ENCODE peak calls at places on chromosome 19, in nine cellular contexts. M, B, P, E, Q, H, Y, J and R are unnamed samples.

GRCh38 chr19:39067104-39067503 is 17.1 kb upstream of the ACP7 start:
- DNase-seq in B (no peak), Y (no peak), Q (no peak), P (no peak), M (no peak), H (no peak), E (no peak), J (no peak), R (no peak)

GRCh38 chr19:53991224-53992113 is at the start of gene CACNG6:
- DNase-seq in H (peak), Q (no peak), E (peak), M (peak), J (no peak), B (peak), P (no peak), Y (no peak), R (peak)

GRCh38 chr19:14419038-14419813 is at the start of gene DDX39A:
- DNase-seq in M (peak), E (peak), Q (peak), Y (peak), J (peak), B (peak), P (peak), H (peak), R (peak)

GRCh38 chr19:5086725-5087439 is 118.0 kb downstream of the KDM4B start:
- DNase-seq in Y (no peak), P (no peak), M (no peak), B (peak), E (no peak), H (no peak), J (no peak), Q (no peak), R (peak)

GRCh38 chr19:2334426-2334825 is 5.9 kb downstream of the SPPL2B start:
- DNase-seq in B (no peak), P (no peak), J (no peak), Y (no peak), H (no peak), M (no peak), Q (no peak), E (no peak), R (no peak)

GRCh38 chr19:2243274-2244121 is 5.6 kb upstream of the AMH start:
- DNase-seq in M (no peak), E (peak), P (no peak), H (no peak), J (no peak), Q (no peak), B (no peak), Y (no peak), R (no peak)

GRCh38 chr19:36215276-36216171 is 618 bp downstream of the ZNF146 start:
- DNase-seq in M (peak), Y (no peak), Q (no peak), B (no peak), H (peak), J (peak), E (peak), P (no peak), R (peak)

GRCh38 chr19:13794388-13794751 is 873 bp upstream of the ZSWIM4 start:
- DNase-seq in B (no peak), H (peak), P (peak), Q (peak), E (no peak), Y (peak), M (peak), J (peak), R (no peak)

GRCh38 chr19:19860756-19861390 is 4.8 kb upstream of the ZNF253 start:
- DNase-seq in P (no peak), B (no peak), H (peak), E (peak), Y (no peak), Q (no peak), J (peak), M (peak), R (peak)

GRCh38 chr19:55305491-55305890 is 19.6 kb downstream of the TMEM150B start:
- DNase-seq in E (no peak), Y (no peak), P (no peak), B (peak), Q (no peak), M (no peak), H (peak), J (peak), R (peak)

GRCh38 chr19:39828634-39829032 is 5.3 kb downstream of the DYRK1B start:
- DNase-seq in Q (no peak), E (no peak), H (no peak), J (no peak), M (no peak), B (no peak), P (no peak), Y (no peak), R (no peak)

GRCh38 chr19:5002143-5002542 is 33.2 kb downstream of the KDM4B start:
- DNase-seq in Y (no peak), E (no peak), B (no peak), H (peak), M (peak), J (peak), P (no peak), Q (no peak), R (no peak)

GRCh38 chr19:52785506-52785905 is 1.1 kb downstream of the ZNF600 start:
- DNase-seq in H (no peak), M (no peak), E (no peak), P (no peak), B (no peak), Y (no peak), J (no peak), Q (no peak), R (no peak)

GRCh38 chr19:28883241-28883693 is 329.7 kb downstream of the UQCRFS1 start:
- DNase-seq in Q (peak), B (no peak), P (no peak), M (peak), Y (peak), E (no peak), H (peak), J (no peak), R (peak)

DNA sequence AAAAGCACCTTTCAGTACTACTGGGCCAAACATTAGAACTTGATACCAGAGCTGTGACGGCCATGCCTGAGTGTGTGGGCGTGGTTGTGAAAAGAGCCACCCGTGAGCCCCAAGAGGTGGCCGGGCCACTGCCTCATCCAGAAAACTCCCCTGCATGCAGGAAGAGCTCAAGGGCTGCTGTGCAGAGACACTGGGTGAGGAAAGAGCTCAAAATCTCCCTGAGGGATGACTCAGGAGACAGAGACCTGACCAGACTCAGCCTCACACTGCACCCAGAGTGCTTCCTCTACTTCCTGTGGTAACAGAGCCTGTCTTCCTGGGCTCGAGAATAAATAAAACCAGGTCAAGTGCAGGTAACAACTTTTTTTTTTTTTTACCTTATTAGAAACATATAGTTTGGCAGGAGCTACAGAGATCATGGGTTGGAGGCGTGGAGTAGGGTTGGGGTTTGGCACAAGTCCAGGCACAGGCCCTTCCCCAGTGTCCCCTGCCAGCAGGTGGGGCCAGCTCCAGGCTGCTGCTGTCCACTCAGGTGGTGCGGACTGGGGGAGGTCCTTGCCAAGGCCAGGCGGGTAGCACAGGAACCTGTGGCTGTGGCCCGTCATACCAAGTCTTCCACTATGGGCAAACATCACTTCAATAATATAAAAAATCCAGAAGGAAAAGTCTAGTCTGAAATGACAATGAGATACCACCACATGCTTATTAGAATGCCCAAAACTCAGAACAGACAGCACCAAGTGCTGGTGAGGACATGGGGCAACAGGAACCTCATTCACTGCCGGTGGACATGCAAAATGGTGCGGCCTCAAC is 25.5 kb downstream of the ELL start:
- DNase-seq in P (no peak), B (no peak), Q (peak), H (peak), E (no peak), Y (no peak), M (peak), J (no peak), R (no peak)
- TF ChIP-seq CTCF in P (no peak), B (no peak), Q (no peak), H (no peak), E (no peak), Y (no peak), M (no peak), J (no peak), R (no peak)

DNA sequence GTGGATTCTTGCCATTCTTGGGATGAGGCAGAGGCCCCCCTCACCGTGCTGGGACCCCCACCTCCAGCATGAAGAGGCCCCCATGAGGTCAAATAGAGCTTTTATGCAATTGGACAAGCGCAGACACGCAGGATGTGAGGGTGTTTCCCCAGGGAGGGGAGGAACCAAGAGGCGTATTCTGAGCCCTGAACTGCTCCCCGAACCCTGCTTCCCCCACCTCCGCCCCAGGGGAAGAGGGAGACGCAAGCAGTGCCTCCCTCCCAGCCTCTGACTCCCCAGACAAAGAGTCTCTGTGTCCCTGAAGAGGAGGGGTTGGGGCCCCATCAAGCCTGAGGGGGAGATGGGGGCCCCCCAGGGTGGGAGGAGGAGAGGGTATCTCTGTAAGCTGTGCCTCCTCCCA is 1.3 kb upstream of the RDH8 start:
- DNase-seq in H (no peak), B (no peak), Y (no peak), M (no peak), J (no peak), E (no peak), P (no peak), Q (no peak), R (no peak)
- H3K27ac ChIP-seq in H (no peak), B (no peak), Y (no peak), M (no peak), J (no peak), E (no peak), P (no peak), Q (no peak), R (no peak)

DNA sequence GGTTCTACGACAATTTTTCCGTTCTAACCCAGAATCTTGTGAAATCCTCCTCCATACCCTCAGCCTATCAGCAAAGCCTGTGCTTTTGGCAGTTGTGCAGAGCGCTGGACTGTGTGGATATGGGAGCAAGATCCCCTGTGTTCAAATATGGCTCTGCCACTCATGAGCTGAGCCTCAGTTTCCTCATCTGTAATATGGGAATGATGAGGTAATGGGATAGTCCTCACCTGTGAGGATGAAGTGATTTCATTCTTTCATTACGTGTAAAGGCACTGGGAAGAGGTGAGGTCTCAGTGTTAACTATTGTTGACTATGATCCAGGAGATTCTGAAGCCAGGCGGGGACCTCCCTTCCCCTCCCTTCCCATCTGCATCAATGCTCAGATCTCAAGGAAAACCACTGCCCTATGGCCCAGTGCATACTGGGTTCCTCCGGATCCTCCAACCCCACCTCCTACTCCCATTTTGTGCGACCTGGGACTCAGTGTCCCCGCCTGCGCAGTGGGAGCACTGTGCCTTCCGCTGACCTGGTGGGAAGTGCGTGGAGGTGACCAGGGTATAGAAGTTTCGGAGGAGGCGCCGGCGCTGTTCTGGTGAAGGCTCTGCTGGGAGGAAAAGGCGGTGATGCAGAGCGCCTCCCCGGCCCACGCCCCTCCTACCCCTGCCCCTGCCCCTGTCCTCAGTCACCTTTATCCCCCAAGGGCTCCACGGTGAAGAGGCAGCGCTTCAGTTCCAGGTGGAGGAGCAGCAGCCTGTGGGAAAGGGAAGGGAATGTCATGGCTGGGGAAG is 5.0 kb downstream of the FUZ start:
- DNase-seq in J (no peak), Y (no peak), H (no peak), B (no peak), P (no peak), M (no peak), E (no peak), Q (no peak), R (no peak)
- H3K4me3 ChIP-seq in J (peak), Y (peak), H (no peak), B (no peak), P (peak), M (peak), E (no peak), Q (peak), R (peak)

GRCh38 chr19:11288349-11288748 is 7.6 kb upstream of the TSPAN16 start:
- DNase-seq in H (peak), J (no peak), M (no peak), E (no peak), P (no peak), Q (no peak), B (peak), Y (no peak), R (no peak)
- TF ChIP-seq CTCF in H (peak), J (peak), M (peak), E (peak), P (peak), Q (peak), B (peak), Y (peak), R (peak)

DNA sequence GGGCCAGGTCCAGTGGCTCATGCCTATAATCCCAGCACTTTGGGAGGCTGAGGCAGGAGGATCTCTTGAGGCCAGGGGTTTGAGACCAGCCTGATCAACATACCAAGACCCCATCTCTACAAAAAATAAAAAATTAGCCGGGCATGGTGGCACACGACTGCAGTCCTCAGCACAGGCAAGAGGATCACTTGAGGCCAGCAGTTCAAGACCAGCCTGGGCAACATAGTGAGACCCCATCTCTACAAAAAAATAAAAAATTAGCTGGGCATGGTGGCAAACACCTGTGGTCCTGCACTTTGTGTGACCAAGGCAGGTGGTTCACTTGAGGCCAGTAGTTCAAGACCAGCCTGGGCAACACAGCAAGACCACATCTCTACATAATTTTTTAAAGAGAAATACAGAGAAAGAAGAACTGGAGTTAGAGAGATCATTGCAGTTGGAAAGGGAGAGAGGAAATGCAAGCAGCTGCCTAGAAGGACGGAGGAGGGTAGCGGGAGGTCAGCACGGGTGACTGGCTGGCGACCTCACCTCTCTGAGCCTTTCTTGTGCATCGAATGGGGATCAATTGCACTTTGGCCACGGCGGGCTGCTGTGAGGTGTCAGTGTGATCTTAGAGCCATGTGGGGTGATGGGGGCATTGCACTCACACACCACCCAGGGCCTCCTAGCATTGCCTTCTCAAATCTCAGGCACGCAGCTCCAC is 13.9 kb downstream of the BCAM start:
- DNase-seq in P (no peak), M (no peak), J (no peak), Q (no peak), B (no peak), Y (no peak), E (no peak), H (no peak), R (peak)
- H3K27ac ChIP-seq in P (peak), M (no peak), J (no peak), Q (peak), B (no peak), Y (no peak), E (no peak), H (peak), R (no peak)

GRCh38 chr19:33616346-33616745 is 5.4 kb upstream of the CHST8 start:
- DNase-seq in H (no peak), B (no peak), P (no peak), Y (no peak), J (no peak), Q (no peak), M (no peak), E (no peak), R (no peak)

GRCh38 chr19:33609353-33609752 is 12.4 kb upstream of the CHST8 start:
- DNase-seq in J (no peak), H (no peak), Y (no peak), M (no peak), E (no peak), B (no peak), P (no peak), Q (no peak), R (no peak)

GRCh38 chr19:33610588-33610987 is 11.2 kb upstream of the CHST8 start:
- DNase-seq in P (no peak), M (no peak), E (no peak), B (no peak), H (no peak), Q (no peak), J (no peak), Y (no peak), R (no peak)

GRCh38 chr19:33613601-33614000 is 8.2 kb upstream of the CHST8 start:
- DNase-seq in B (peak), J (no peak), E (no peak), H (no peak), P (no peak), Y (no peak), M (no peak), Q (no peak), R (no peak)

GRCh38 chr19:33612928-33613327 is 8.8 kb upstream of the CHST8 start:
- DNase-seq in Y (no peak), Q (no peak), P (no peak), J (no peak), E (no peak), B (no peak), M (no peak), H (no peak), R (no peak)
- H3K4me3 ChIP-seq in Y (no peak), Q (no peak), P (no peak), J (no peak), E (no peak), B (no peak), M (no peak), H (no peak), R (no peak)

DNA sequence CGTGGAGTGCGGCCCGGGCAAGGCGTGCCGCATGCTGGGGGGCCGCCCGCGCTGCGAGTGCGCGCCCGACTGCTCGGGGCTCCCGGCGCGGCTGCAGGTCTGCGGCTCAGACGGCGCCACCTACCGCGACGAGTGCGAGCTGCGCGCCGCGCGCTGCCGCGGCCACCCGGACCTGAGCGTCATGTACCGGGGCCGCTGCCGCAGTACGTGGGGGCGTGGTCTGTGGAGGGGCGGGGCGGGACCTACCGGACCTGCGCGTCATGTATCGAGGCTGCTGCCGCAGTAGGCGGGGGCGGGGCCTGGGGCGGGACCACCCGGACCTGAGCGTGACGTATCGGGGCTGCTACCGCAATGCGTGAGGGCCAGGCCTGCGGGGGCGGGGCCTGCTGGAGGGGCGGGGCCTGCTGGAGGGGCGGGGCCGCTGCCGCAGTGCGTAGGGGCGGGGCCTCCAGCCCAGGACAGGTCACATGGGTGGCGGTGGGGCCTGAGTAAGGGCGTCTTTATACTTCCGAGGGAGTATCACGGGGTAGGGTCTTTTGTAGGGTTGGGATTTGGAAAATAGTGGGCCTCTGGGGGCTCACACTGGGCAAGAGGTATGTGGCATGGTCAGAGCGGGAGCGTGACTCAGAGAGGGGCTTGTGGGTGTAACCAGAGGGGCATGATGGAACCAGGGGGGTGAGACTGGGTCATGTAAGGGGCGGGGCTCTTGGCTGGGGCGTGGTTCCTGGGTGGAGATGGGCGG is 4.3 kb downstream of the FSTL3 start:
- DNase-seq in M (peak), B (peak), Y (peak), P (peak), E (peak), J (peak), H (peak), Q (peak), R (peak)
- TF ChIP-seq CTCF in M (no peak), B (peak), Y (peak), P (no peak), E (peak), J (no peak), H (peak), Q (peak), R (peak)

DNA sequence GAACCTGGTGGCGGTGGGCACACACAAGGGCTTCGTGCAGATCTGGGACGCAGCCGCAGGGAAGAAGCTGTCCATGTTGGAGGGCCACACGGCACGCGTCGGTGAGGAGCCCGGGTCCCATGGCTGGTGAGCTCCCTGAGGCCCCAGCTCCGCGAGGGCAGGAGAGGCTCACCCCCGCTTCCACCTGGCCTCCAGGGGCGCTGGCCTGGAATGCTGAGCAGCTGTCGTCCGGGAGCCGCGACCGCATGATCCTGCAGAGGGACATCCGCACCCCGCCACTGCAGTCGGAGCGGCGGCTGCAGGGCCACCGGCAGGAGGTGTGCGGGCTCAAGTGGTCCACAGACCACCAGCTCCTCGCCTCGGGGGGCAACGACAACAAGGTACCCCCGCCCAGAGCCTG is 7.3 kb upstream of the TEKTIP1 start:
- DNase-seq in J (no peak), B (no peak), Y (no peak), M (no peak), Q (no peak), E (no peak), P (no peak), H (no peak), R (no peak)
- H3K27ac ChIP-seq in J (no peak), B (no peak), Y (no peak), M (no peak), Q (no peak), E (no peak), P (no peak), H (no peak), R (no peak)